ENCODE peak calls at places on chromosomes 2 and 18, in seven cellular contexts. One of them, this sample, is unnamed.

GRCh38 chr2:15223887-15224286 is 337.2 kb downstream of the NBAS start:
- DNase-seq in mesenchymal stem cell: peak
- DNase-seq in neuronal stem cell: no peak
- DNase-seq in trophoblast cell: peak
- DNase-seq in H9: no peak
- DNase-seq in mesendoderm: no peak
- DNase-seq in IMR-90: peak
- DNase-seq in this sample: no peak

GRCh38 chr2:210558708-210559107 is 2.3 kb downstream of the CPS1 start:
- DNase-seq in mesenchymal stem cell: no peak
- DNase-seq in H9: no peak
- DNase-seq in neuronal stem cell: no peak
- DNase-seq in trophoblast cell: no peak
- DNase-seq in mesendoderm: no peak
- DNase-seq in IMR-90: no peak
- DNase-seq in this sample: no peak

GRCh38 chr18:37617623-37618022 is 52.0 kb upstream of the CELF4 start:
- DNase-seq in mesendoderm: peak
- DNase-seq in H9: no peak
- DNase-seq in trophoblast cell: no peak
- DNase-seq in mesenchymal stem cell: no peak
- DNase-seq in neuronal stem cell: no peak
- DNase-seq in IMR-90: no peak
- DNase-seq in this sample: no peak

GRCh38 chr2:174593574-174594203 is 3.9 kb downstream of the WIPF1 start:
- DNase-seq in mesendoderm: peak
- DNase-seq in mesenchymal stem cell: peak
- DNase-seq in H9: no peak
- DNase-seq in trophoblast cell: no peak
- DNase-seq in neuronal stem cell: peak
- DNase-seq in IMR-90: peak
- DNase-seq in this sample: no peak

GRCh38 chr2:147631294-147631693 is 213.5 kb upstream of the ACVR2A start:
- DNase-seq in neuronal stem cell: no peak
- DNase-seq in IMR-90: no peak
- DNase-seq in mesendoderm: no peak
- DNase-seq in trophoblast cell: no peak
- DNase-seq in mesenchymal stem cell: no peak
- DNase-seq in H9: no peak
- DNase-seq in this sample: no peak

GRCh38 chr2:177334940-177335543 is 57.5 kb upstream of the AGPS start:
- DNase-seq in mesendoderm: peak
- DNase-seq in trophoblast cell: no peak
- DNase-seq in mesenchymal stem cell: peak
- DNase-seq in neuronal stem cell: no peak
- DNase-seq in IMR-90: peak
- DNase-seq in H9: no peak
- DNase-seq in this sample: no peak

GRCh38 chr2:46545015-46545839 is 65.9 kb downstream of the TMEM247 start:
- DNase-seq in mesendoderm: no peak
- DNase-seq in mesenchymal stem cell: no peak
- DNase-seq in trophoblast cell: no peak
- DNase-seq in neuronal stem cell: no peak
- DNase-seq in IMR-90: no peak
- DNase-seq in H9: no peak
- DNase-seq in this sample: peak

GRCh38 chr2:9666306-9666705 is 35.5 kb upstream of the YWHAQ start:
- DNase-seq in mesenchymal stem cell: no peak
- DNase-seq in trophoblast cell: no peak
- DNase-seq in neuronal stem cell: no peak
- DNase-seq in mesendoderm: no peak
- DNase-seq in H9: no peak
- DNase-seq in IMR-90: peak
- DNase-seq in this sample: no peak

GRCh38 chr18:6488956-6489355 is 74.2 kb upstream of the L3MBTL4 start:
- DNase-seq in trophoblast cell: no peak
- DNase-seq in mesenchymal stem cell: no peak
- DNase-seq in mesendoderm: no peak
- DNase-seq in IMR-90: peak
- DNase-seq in H9: no peak
- DNase-seq in neuronal stem cell: no peak
- DNase-seq in this sample: no peak

GRCh38 chr18:27609221-27609620 is 424.1 kb upstream of the CHST9 start:
- DNase-seq in mesendoderm: no peak
- DNase-seq in IMR-90: no peak
- DNase-seq in H9: no peak
- DNase-seq in trophoblast cell: no peak
- DNase-seq in mesenchymal stem cell: no peak
- DNase-seq in neuronal stem cell: no peak
- DNase-seq in this sample: no peak

GRCh38 chr2:26300234-26300641 is 45.7 kb upstream of the SELENOI start:
- DNase-seq in mesenchymal stem cell: peak
- DNase-seq in trophoblast cell: no peak
- DNase-seq in H9: no peak
- DNase-seq in neuronal stem cell: peak
- DNase-seq in mesendoderm: peak
- DNase-seq in IMR-90: peak
- DNase-seq in this sample: no peak

GRCh38 chr2:23557455-23557854 is 172.5 kb downstream of the KLHL29 start:
- DNase-seq in mesendoderm: no peak
- DNase-seq in mesenchymal stem cell: no peak
- DNase-seq in IMR-90: no peak
- DNase-seq in trophoblast cell: no peak
- DNase-seq in neuronal stem cell: no peak
- DNase-seq in H9: no peak
- DNase-seq in this sample: no peak

GRCh38 chr18:51185075-51185474 is 12.4 kb downstream of the MEX3C start:
- DNase-seq in neuronal stem cell: no peak
- DNase-seq in trophoblast cell: no peak
- DNase-seq in IMR-90: peak
- DNase-seq in mesenchymal stem cell: peak
- DNase-seq in mesendoderm: no peak
- DNase-seq in H9: no peak
- DNase-seq in this sample: no peak

GRCh38 chr2:241788572-241788971 is 11.9 kb downstream of the GAL3ST2 start:
- DNase-seq in trophoblast cell: no peak
- DNase-seq in mesenchymal stem cell: no peak
- DNase-seq in neuronal stem cell: no peak
- DNase-seq in mesendoderm: no peak
- DNase-seq in H9: no peak
- DNase-seq in IMR-90: no peak
- DNase-seq in this sample: no peak

GRCh38 chr18:55585586-55586521 is 2.1 kb downstream of the TCF4 start:
- DNase-seq in mesendoderm: peak
- DNase-seq in neuronal stem cell: no peak
- DNase-seq in mesenchymal stem cell: peak
- DNase-seq in H9: peak
- DNase-seq in trophoblast cell: no peak
- DNase-seq in IMR-90: peak
- DNase-seq in this sample: no peak

GRCh38 chr2:195513119-195513518 is 143.9 kb upstream of the SLC39A10 start:
- DNase-seq in neuronal stem cell: no peak
- DNase-seq in H9: no peak
- DNase-seq in mesenchymal stem cell: no peak
- DNase-seq in mesendoderm: peak
- DNase-seq in IMR-90: no peak
- DNase-seq in trophoblast cell: no peak
- DNase-seq in this sample: no peak

GRCh38 chr2:20035961-20036666 is 15.3 kb downstream of the LAPTM4A start:
- DNase-seq in IMR-90: no peak
- DNase-seq in H9: no peak
- DNase-seq in mesenchymal stem cell: no peak
- DNase-seq in trophoblast cell: no peak
- DNase-seq in mesendoderm: no peak
- DNase-seq in neuronal stem cell: no peak
- DNase-seq in this sample: no peak

GRCh38 chr2:239216614-239217273 is 184.1 kb downstream of the HDAC4 start:
- DNase-seq in IMR-90: no peak
- DNase-seq in mesendoderm: no peak
- DNase-seq in neuronal stem cell: no peak
- DNase-seq in mesenchymal stem cell: no peak
- DNase-seq in H9: no peak
- DNase-seq in trophoblast cell: no peak
- DNase-seq in this sample: no peak

GRCh38 chr2:133598769-133599168 is 30.5 kb upstream of the NCKAP5 start:
- DNase-seq in neuronal stem cell: no peak
- DNase-seq in mesendoderm: no peak
- DNase-seq in IMR-90: no peak
- DNase-seq in trophoblast cell: no peak
- DNase-seq in mesenchymal stem cell: no peak
- DNase-seq in H9: no peak
- DNase-seq in this sample: no peak

GRCh38 chr2:133599813-133600212 is 31.6 kb upstream of the NCKAP5 start:
- DNase-seq in mesendoderm: no peak
- DNase-seq in mesenchymal stem cell: no peak
- DNase-seq in neuronal stem cell: no peak
- DNase-seq in trophoblast cell: no peak
- DNase-seq in IMR-90: no peak
- DNase-seq in H9: no peak
- DNase-seq in this sample: no peak

GRCh38 chr2:133600231-133600630 is 32.0 kb upstream of the NCKAP5 start:
- DNase-seq in H9: no peak
- DNase-seq in neuronal stem cell: peak
- DNase-seq in mesenchymal stem cell: no peak
- DNase-seq in mesendoderm: no peak
- DNase-seq in trophoblast cell: no peak
- DNase-seq in IMR-90: no peak
- DNase-seq in this sample: no peak

GRCh38 chr2:133599211-133599610 is 30.9 kb upstream of the NCKAP5 start:
- DNase-seq in neuronal stem cell: no peak
- DNase-seq in trophoblast cell: no peak
- DNase-seq in IMR-90: no peak
- DNase-seq in mesendoderm: no peak
- DNase-seq in H9: no peak
- DNase-seq in mesenchymal stem cell: no peak
- DNase-seq in this sample: no peak

DNA sequence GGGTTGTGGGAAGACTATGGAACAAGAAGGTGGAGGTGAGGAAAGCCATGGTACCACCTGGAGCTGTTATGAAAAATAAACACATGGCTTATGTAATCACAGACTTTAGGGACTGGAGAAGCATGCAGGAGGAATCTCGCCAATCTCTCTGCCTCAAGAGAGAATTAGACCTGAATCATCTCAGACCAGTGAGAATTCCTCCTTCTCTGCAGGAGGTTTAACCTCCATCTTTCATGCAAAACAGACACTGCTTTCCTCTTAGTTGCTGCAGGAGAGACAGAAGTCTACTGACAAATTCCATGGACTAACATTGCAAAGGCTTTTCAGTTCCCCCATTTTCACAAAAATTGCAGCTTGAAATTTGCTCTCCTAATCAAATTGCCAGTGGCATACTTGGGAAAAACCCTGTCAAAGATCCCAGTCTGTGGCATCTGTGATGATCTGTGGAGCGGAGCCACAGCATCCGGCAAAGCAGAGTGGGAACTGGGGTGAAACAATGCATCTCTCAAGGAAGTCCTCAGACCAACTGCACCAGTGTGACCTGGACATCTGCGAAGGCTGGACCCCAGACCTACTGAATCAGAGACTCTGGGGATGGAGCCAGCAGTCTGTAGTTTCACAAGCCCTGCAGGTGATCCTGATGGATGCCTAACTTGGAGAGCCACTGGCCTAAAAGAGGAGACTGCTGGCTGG is 28.6 kb upstream of the NCKAP5 start:
- DNase-seq in IMR-90: no peak
- DNase-seq in trophoblast cell: no peak
- DNase-seq in mesenchymal stem cell: no peak
- DNase-seq in neuronal stem cell: no peak
- DNase-seq in H9: no peak
- DNase-seq in mesendoderm: peak
- DNase-seq in this sample: no peak
- H4K8ac ChIP-seq in IMR-90: no peak
- H4K8ac ChIP-seq in trophoblast cell: no peak
- H4K8ac ChIP-seq in mesenchymal stem cell: no peak
- H4K8ac ChIP-seq in neuronal stem cell: no peak
- H4K8ac ChIP-seq in H9: no peak
- H4K8ac ChIP-seq in mesendoderm: no peak
- H4K8ac ChIP-seq in this sample: no peak

GRCh38 chr2:101149241-101150192 is 1.7 kb downstream of the TBC1D8 start:
- DNase-seq in neuronal stem cell: no peak
- DNase-seq in mesendoderm: peak
- DNase-seq in H9: no peak
- DNase-seq in mesenchymal stem cell: peak
- DNase-seq in IMR-90: no peak
- DNase-seq in trophoblast cell: no peak
- DNase-seq in this sample: no peak
- H4K8ac ChIP-seq in neuronal stem cell: no peak
- H4K8ac ChIP-seq in mesendoderm: no peak
- H4K8ac ChIP-seq in H9: no peak
- H4K8ac ChIP-seq in mesenchymal stem cell: no peak
- H4K8ac ChIP-seq in IMR-90: no peak
- H4K8ac ChIP-seq in trophoblast cell: no peak
- H4K8ac ChIP-seq in this sample: no peak

DNA sequence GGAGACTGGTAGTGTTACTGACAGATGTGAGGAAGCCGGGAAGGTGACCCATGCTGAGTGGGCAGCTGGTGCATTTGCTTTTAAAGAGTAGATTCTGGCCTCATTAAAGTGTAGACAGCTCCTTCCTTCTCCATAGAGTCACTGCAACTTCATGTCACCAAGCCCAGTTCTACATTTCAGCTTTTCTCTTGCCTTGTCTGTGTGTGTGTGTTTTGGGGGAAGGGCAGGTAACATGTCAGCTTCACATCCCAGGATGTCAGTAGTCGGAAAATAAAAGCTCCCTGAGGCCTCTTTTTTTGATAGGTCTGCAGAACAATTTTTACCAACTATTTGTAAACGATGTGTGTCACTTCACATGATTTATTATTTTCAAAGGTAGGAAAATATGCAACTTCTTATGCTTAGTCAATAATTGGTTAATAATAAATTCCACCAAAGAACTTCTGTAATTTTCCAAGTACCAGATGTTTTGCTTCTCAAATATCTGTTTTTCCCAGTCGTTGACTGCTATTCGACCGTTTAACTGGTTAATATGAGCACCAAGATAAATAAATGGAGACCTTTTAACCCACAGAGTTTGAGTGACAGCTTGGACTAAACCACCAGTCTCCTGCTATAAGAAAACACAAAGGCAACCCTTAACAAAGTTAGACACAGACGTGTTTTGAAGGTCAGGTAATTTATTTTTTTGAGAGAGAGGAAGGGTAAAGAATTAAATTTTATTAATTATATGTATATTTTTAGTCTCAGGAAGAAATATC is 437.0 kb downstream of the SLC4A3 start:
- DNase-seq in neuronal stem cell: no peak
- DNase-seq in IMR-90: no peak
- DNase-seq in H9: no peak
- DNase-seq in mesenchymal stem cell: no peak
- DNase-seq in mesendoderm: no peak
- DNase-seq in trophoblast cell: no peak
- DNase-seq in this sample: no peak
- H4K8ac ChIP-seq in neuronal stem cell: no peak
- H4K8ac ChIP-seq in IMR-90: no peak
- H4K8ac ChIP-seq in H9: no peak
- H4K8ac ChIP-seq in mesenchymal stem cell: no peak
- H4K8ac ChIP-seq in mesendoderm: no peak
- H4K8ac ChIP-seq in trophoblast cell: no peak
- H4K8ac ChIP-seq in this sample: no peak

DNA sequence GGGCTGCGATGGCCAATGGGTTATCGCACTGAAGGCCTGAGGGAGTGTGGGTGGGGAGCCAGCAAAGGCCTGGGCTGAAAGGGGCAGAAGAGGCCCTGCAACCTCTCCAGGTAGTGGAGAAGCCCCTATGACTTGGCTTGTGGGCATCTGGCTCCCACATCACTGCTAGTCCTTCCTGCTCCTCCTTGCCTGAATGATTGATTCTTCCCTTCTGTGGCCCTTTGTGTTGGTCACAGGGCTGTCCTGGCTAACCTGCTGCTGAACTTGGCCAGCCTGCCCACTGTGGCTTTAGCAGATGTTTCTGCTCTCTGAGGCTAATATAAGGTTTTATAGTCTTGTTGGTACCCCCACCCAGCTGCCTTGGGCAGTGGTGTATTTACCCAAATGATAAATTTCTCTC is 136.2 kb upstream of the ALPP start:
- DNase-seq in mesendoderm: no peak
- DNase-seq in mesenchymal stem cell: no peak
- DNase-seq in H9: no peak
- DNase-seq in neuronal stem cell: no peak
- DNase-seq in IMR-90: no peak
- DNase-seq in trophoblast cell: no peak
- DNase-seq in this sample: no peak
- H4K8ac ChIP-seq in mesendoderm: no peak
- H4K8ac ChIP-seq in mesenchymal stem cell: no peak
- H4K8ac ChIP-seq in H9: no peak
- H4K8ac ChIP-seq in neuronal stem cell: no peak
- H4K8ac ChIP-seq in IMR-90: no peak
- H4K8ac ChIP-seq in trophoblast cell: no peak
- H4K8ac ChIP-seq in this sample: no peak

This sample was measured in H1.